ENCODE peak calls at places on chromosomes 3 and 15, in four cellular contexts. A is H1, U is HepG2, Y is HCT116. V is an unnamed sample.
A peak's percentile ranks its signal among the peaks of the same experiment; 100 is the strongest.

GRCh38 chr3:179323197-179323901 is 518 bp downstream of the ZNF639 start:
- DNase-seq in U (peak; percentile 33), Y (no peak), A (peak; percentile 77), V (peak; percentile 83)

GRCh38 chr3:60573494-60573893 is 677.8 kb downstream of the FHIT start:
- DNase-seq in U (no peak), A (no peak), Y (no peak), V (no peak)

GRCh38 chr3:125990253-125990970 is 21.4 kb downstream of the ROPN1B start:
- DNase-seq in A (peak; percentile 82), Y (peak; percentile 73), U (peak; percentile 61), V (peak; percentile 87)

GRCh38 chr15:38609097-38609738 is 44.6 kb upstream of the RASGRP1 start:
- DNase-seq in Y (no peak), A (no peak), U (no peak), V (no peak)

GRCh38 chr15:82877825-82878224 is 68.4 kb downstream of the WHAMM start:
- DNase-seq in U (no peak), Y (no peak), A (no peak), V (no peak)

GRCh38 chr3:72082121-72082715 is 297.3 kb upstream of the PROK2 start:
- DNase-seq in Y (no peak), U (no peak), A (no peak), V (no peak)

GRCh38 chr15:67097424-67097823 is 32.0 kb downstream of the SMAD3 start:
- DNase-seq in A (no peak), U (no peak), Y (no peak), V (no peak)

GRCh38 chr15:56783156-56783856 is 50.0 kb upstream of the ZNF280D start:
- DNase-seq in Y (no peak), U (no peak), A (no peak), V (no peak)

GRCh38 chr15:49721091-49721490 is 100.2 kb downstream of the DTWD1 start:
- DNase-seq in U (no peak), Y (no peak), A (no peak), V (no peak)

GRCh38 chr3:185677146-185677829 is 91.2 kb downstream of the SENP2 start:
- DNase-seq in Y (peak; percentile 69), U (peak; percentile 56), A (no peak), V (peak; percentile 79)

GRCh38 chr15:73683624-73684536 is at the start of gene CD276:
- DNase-seq in Y (peak; percentile 45), U (peak; percentile 61), A (peak; percentile 80), V (peak; percentile 74)

GRCh38 chr3:141237701-141238521 is 6.3 kb downstream of the PXYLP1 start:
- DNase-seq in A (no peak), U (no peak), Y (no peak), V (no peak)

GRCh38 chr3:47073685-47074084 is 90.2 kb downstream of the SETD2 start:
- DNase-seq in Y (no peak), A (no peak), U (no peak), V (no peak)

GRCh38 chr3:196076721-196077120 is 5.2 kb downstream of the TFRC start:
- DNase-seq in A (no peak), U (no peak), Y (no peak), V (no peak)
- TF ChIP-seq JUND in A (no peak), U (no peak), Y (no peak), V (no peak)

GRCh38 chr15:90761629-90762028 is 44.5 kb downstream of the BLM start:
- DNase-seq in U (no peak), Y (no peak), A (no peak), V (no peak)

GRCh38 chr15:90762109-90762508 is 45.0 kb downstream of the BLM start:
- DNase-seq in Y (no peak), A (no peak), U (no peak), V (no peak)

GRCh38 chr15:90756916-90757315 is 39.8 kb downstream of the BLM start:
- DNase-seq in U (no peak), A (no peak), Y (no peak), V (no peak)

GRCh38 chr15:90760661-90761232 is 43.6 kb downstream of the BLM start:
- DNase-seq in U (no peak), A (no peak), Y (no peak), V (no peak)

GRCh38 chr15:90757461-90757860 is 40.3 kb downstream of the BLM start:
- DNase-seq in Y (no peak), U (no peak), A (no peak), V (no peak)
- TF ChIP-seq JUND in Y (no peak), U (no peak), A (no peak), V (no peak)

DNA sequence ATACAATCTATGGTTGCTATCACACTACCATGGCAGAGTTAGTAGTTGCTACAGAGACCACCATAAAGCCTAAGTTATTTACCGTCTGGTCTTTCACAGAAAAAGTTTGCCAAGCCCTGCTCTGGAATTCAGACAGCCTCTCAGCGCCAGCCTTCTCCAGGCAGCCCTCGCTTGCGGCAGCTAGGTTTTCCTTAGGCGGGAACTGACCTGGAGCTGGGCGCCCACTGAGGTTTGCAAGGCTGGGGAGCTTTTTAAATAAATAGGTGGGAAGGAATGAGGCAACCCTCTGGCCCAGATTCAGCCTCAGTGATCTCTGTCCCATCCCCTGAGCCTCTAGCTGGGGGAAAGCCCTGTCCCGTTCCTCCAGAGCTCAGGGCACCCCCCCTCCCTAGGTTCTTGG is 1.2 kb downstream of the CTSH start:
- DNase-seq in U (no peak), A (no peak), Y (no peak), V (no peak)
- TF ChIP-seq JUND in U (no peak), A (no peak), Y (no peak), V (no peak)

DNA sequence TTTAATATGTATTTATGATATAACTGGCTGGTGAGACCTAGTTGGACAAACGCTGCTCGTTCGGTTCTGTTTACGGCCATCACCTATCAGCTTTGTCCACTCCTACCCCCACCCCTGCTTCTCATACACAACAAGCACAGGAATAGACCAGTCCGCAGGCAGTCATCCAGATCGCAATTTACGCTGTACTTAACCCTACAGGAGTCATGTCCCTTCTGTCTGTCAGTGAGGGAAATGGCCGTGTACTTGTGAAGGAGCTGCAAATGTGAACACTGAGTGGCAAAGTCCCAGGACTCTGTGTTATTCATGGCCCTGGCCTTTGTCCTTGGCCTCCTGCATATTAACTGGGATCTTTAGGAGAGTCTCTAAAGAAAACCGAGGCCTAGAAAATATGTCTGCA is 7.3 kb upstream of the ABHD10 start:
- DNase-seq in U (no peak), Y (no peak), A (no peak), V (no peak)
- TF ChIP-seq JUND in U (no peak), Y (no peak), A (no peak), V (no peak)

DNA sequence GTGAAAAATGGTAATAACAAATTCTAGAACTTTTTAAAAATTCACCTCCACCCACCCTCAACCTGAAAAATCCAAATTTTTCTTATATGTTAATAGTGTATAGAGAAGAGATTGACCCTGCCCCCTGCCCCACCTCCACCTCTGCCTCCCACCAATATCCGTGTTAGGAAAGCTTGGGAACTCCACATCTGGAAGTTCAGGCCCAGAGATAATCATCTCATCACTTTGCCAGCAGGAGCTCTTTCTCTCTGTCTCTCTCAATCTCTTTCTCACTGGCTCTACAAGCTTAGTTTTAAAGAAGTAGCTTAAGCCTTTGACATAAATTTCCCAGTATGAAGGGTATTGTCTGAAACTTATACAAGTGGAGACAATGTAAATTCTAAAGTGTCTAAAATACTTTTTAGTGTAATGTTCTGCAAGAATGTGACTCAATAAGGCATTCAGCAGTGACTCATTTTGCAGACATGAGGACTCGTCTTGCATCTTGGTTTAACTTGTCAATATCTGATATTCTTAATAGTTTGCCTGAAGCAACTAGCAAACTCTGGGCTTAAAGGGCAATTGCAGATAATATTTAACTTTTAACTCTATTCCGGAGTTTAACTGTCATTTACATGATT is 299.8 kb upstream of the EPHA3 start:
- DNase-seq in U (no peak), Y (no peak), A (no peak), V (no peak)
- TF ChIP-seq JUND in U (no peak), Y (no peak), A (no peak), V (no peak)

GRCh38 chr3:88434001-88434400 is 284.2 kb downstream of the C3orf38 start:
- DNase-seq in U (no peak), Y (no peak), A (no peak), V (no peak)

GRCh38 chr3:88433572-88433971 is 283.8 kb downstream of the C3orf38 start:
- DNase-seq in Y (no peak), U (no peak), A (no peak), V (no peak)
- TF ChIP-seq JUND in Y (no peak), U (no peak), A (no peak), V (no peak)

GRCh38 chr3:115169808-115170207 is 22.7 kb upstream of the ZBTB20 start:
- DNase-seq in A (no peak), U (no peak), Y (no peak), V (no peak)
- TF ChIP-seq JUND in A (no peak), U (no peak), Y (no peak), V (no peak)

GRCh38 chr3:17355591-17355990 is 386.8 kb downstream of the TBC1D5 start:
- DNase-seq in Y (no peak), A (no peak), U (no peak), V (no peak)
- TF ChIP-seq JUND in Y (no peak), A (no peak), U (no peak), V (no peak)

GRCh38 chr3:175777965-175778364 is 918.8 kb downstream of the NAALADL2 start:
- DNase-seq in Y (no peak), U (no peak), A (no peak), V (no peak)
- TF ChIP-seq JUND in Y (no peak), U (no peak), A (no peak), V (no peak)